ENCODE peak calls at places on chromosome 21, in nine cellular contexts. I, G, D, A, L, V, B, Z and C are unnamed samples.

GRCh38 chr21:29453511-29453910 is 154.8 kb downstream of the BACH1 start:
- DNase-seq in I (no peak), G (no peak), D (no peak), A (peak; percentile 24), L (no peak), V (no peak), B (no peak), Z (peak; percentile 15), C (no peak)

GRCh38 chr21:37087188-37087587 is 14.1 kb downstream of the TTC3 start:
- DNase-seq in I (no peak), G (no peak), D (no peak), A (peak; percentile 85), L (no peak), V (peak; percentile 57), B (no peak), Z (no peak), C (no peak)

GRCh38 chr21:21230672-21231071 is 232.5 kb downstream of the NCAM2 start:
- DNase-seq in I (no peak), G (no peak), D (no peak), A (peak; percentile 19), L (no peak), V (no peak), B (no peak), Z (no peak), C (no peak)

GRCh38 chr21:45954271-45954670 is 27.3 kb upstream of the COL6A1 start:
- DNase-seq in I (no peak), G (no peak), D (no peak), A (peak; percentile 81), L (no peak), V (peak; percentile 82), B (no peak), Z (no peak), C (no peak)

GRCh38 chr21:44347911-44348451 is 5.4 kb upstream of the TRPM2 start:
- DNase-seq in I (peak; percentile 79), G (no peak), D (no peak), A (no peak), L (no peak), V (no peak), B (no peak), Z (no peak), C (no peak)

GRCh38 chr21:9008636-9009035 is 1512.7 kb upstream of the TPTE start:
- DNase-seq in I (no peak), G (no peak), D (no peak), A (no peak), L (peak; percentile 58), V (no peak), B (no peak), Z (no peak), C (no peak)

GRCh38 chr21:33212159-33212851 is 17.4 kb upstream of the IFNAR2 start:
- DNase-seq in I (no peak), G (no peak), D (no peak), A (peak; percentile 70), L (no peak), V (peak; percentile 54), B (peak; percentile 87), Z (peak; percentile 40), C (no peak)

GRCh38 chr21:40337981-40338380 is 470.7 kb downstream of the PCP4 start:
- DNase-seq in I (no peak), G (no peak), D (no peak), A (no peak), L (no peak), V (no peak), B (no peak), Z (no peak), C (no peak)

GRCh38 chr21:33135925-33136324 is 66.0 kb downstream of the OLIG1 start:
- DNase-seq in I (no peak), G (no peak), D (no peak), A (no peak), L (no peak), V (no peak), B (no peak), Z (no peak), C (no peak)

GRCh38 chr21:19986396-19986795 is 1011.8 kb upstream of the NCAM2 start:
- DNase-seq in I (no peak), G (no peak), D (no peak), A (no peak), L (no peak), V (no peak), B (no peak), Z (no peak), C (no peak)

GRCh38 chr21:28590722-28591121 is 402.0 kb downstream of the LTN1 start:
- DNase-seq in I (no peak), G (no peak), D (no peak), A (no peak), L (no peak), V (no peak), B (no peak), Z (no peak), C (no peak)

GRCh38 chr21:17818158-17819113 is 720 bp downstream of the C21orf91 start:
- DNase-seq in I (peak; percentile 61), G (peak; percentile 58), D (peak; percentile 53), A (peak; percentile 29), L (no peak), V (peak; percentile 20), B (peak; percentile 78), Z (peak; percentile 64), C (peak; percentile 30)

GRCh38 chr21:34345892-34346291 is 17.9 kb upstream of the KCNE2 start:
- DNase-seq in I (no peak), G (no peak), D (no peak), A (no peak), L (no peak), V (peak; percentile 42), B (no peak), Z (no peak), C (no peak)

GRCh38 chr21:44789880-44790279 is 11.7 kb downstream of the UBE2G2 start:
- DNase-seq in I (no peak), G (no peak), D (no peak), A (peak; percentile 66), L (no peak), V (peak; percentile 76), B (no peak), Z (no peak), C (no peak)

GRCh38 chr21:39336457-39337008 is 12.4 kb downstream of the HMGN1 start:
- DNase-seq in I (no peak), G (no peak), D (no peak), A (no peak), L (no peak), V (no peak), B (peak; percentile 54), Z (no peak), C (no peak)
- TF ChIP-seq CTCF in I (no peak), G (no peak), D (no peak), A (no peak), L (no peak), V (no peak), B (peak; percentile 64), Z (no peak), C (no peak)

GRCh38 chr21:42538479-42539275 is 25.0 kb downstream of the SLC37A1 start:
- DNase-seq in I (no peak), G (no peak), D (no peak), A (no peak), L (no peak), V (no peak), B (peak; percentile 29), Z (no peak), C (no peak)

GRCh38 chr21:42540396-42540795 is 26.7 kb downstream of the SLC37A1 start:
- DNase-seq in I (no peak), G (no peak), D (no peak), A (no peak), L (no peak), V (no peak), B (no peak), Z (no peak), C (no peak)

GRCh38 chr21:42541174-42541573 is 27.5 kb downstream of the SLC37A1 start:
- DNase-seq in I (no peak), G (no peak), D (no peak), A (no peak), L (no peak), V (no peak), B (no peak), Z (no peak), C (no peak)

GRCh38 chr21:42539342-42539741 is 25.7 kb downstream of the SLC37A1 start:
- DNase-seq in I (no peak), G (no peak), D (no peak), A (no peak), L (no peak), V (no peak), B (no peak), Z (no peak), C (no peak)

GRCh38 chr21:42539931-42540343 is 26.3 kb downstream of the SLC37A1 start:
- DNase-seq in I (no peak), G (peak; percentile 44), D (peak; percentile 68), A (no peak), L (no peak), V (no peak), B (peak; percentile 37), Z (no peak), C (no peak)
- TF ChIP-seq CTCF in I (no peak), G (peak; percentile 36), D (no peak), A (peak; percentile 4), L (no peak), V (no peak), B (peak; percentile 68), Z (no peak), C (peak; percentile 28)

GRCh38 chr21:15209224-15209623 is 144.4 kb upstream of the NRIP1 start:
- DNase-seq in I (no peak), G (no peak), D (no peak), A (no peak), L (no peak), V (no peak), B (no peak), Z (no peak), C (no peak)

GRCh38 chr21:15208787-15209186 is 144.0 kb upstream of the NRIP1 start:
- DNase-seq in I (no peak), G (no peak), D (no peak), A (no peak), L (no peak), V (no peak), B (no peak), Z (no peak), C (no peak)

GRCh38 chr21:15211491-15212133 is 146.8 kb upstream of the NRIP1 start:
- DNase-seq in I (no peak), G (no peak), D (no peak), A (no peak), L (no peak), V (no peak), B (no peak), Z (no peak), C (no peak)

GRCh38 chr21:15212214-15212613 is 147.4 kb upstream of the NRIP1 start:
- DNase-seq in I (no peak), G (no peak), D (no peak), A (no peak), L (no peak), V (no peak), B (no peak), Z (no peak), C (no peak)

GRCh38 chr21:15210235-15210678 is 145.5 kb upstream of the NRIP1 start:
- DNase-seq in I (peak; percentile 85), G (no peak), D (no peak), A (peak; percentile 89), L (peak; percentile 72), V (no peak), B (no peak), Z (no peak), C (no peak)
- TF ChIP-seq CTCF in I (no peak), G (no peak), D (no peak), A (no peak), L (no peak), V (no peak), B (no peak), Z (no peak), C (no peak)

DNA sequence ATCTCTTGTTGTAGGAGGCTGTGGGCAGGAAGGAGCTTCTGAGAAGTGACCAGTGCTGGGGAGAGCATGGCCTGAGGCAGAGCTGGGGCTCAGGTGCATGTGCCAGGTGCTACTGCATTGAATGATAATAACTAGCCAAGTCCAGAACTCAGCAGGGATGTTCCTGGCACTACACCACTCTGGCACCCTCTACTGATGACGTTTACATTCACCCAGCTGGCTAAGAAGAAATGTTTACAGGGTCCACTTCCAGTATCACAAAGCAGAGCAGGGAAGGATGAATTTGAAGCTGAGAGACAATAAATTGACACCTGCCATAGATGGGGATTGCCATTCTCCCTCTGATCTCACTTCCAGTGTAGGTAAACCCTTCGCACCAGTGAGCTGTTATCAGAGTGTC is 411.8 kb downstream of the SETD4 start:
- DNase-seq in I (no peak), G (no peak), D (no peak), A (no peak), L (no peak), V (no peak), B (no peak), Z (peak; percentile 9), C (no peak)
- TF ChIP-seq CTCF in I (no peak), G (no peak), D (no peak), A (no peak), L (no peak), V (no peak), B (no peak), Z (no peak), C (no peak)